ENCODE peak calls at places on chromosomes 3 and 15, in nine cellular contexts. S is AML-193; A is NB4; M is GM23248; I is CD4-positive, alpha-beta T cell; Q is lower lobe of right lung; P is lower leg skin; D is stimulated activated CD8-positive, alpha-beta memory T cell treated with anti-CD3 and anti-CD28 coated beads, Interleukin-2, amount 100 ng/mL, for 48 hours; L is adipocyte. X is an unnamed sample.

GRCh38 chr3:149613988-149614387 is 43.8 kb downstream of the WWTR1 start:
- DNase-seq in S (no peak), A (no peak), M (no peak), I (no peak), Q (no peak), P (no peak), D (no peak), L (no peak), X (no peak)

GRCh38 chr3:134485075-134485536 is 679 bp downstream of the ANAPC13 start:
- DNase-seq in S (peak; percentile 56), A (no peak), M (peak; percentile 49), I (no peak), Q (no peak), P (no peak), D (no peak), L (no peak), X (no peak)

GRCh38 chr3:156633335-156633734 is 41.1 kb upstream of the TIPARP start:
- DNase-seq in S (no peak), A (no peak), M (peak; percentile 90), I (no peak), Q (peak; percentile 70), P (no peak), D (no peak), L (peak; percentile 68), X (no peak)

GRCh38 chr3:63979093-63979492 is 44.2 kb downstream of the PSMD6 start:
- DNase-seq in S (no peak), A (no peak), M (no peak), I (no peak), Q (no peak), P (no peak), D (no peak), L (no peak), X (no peak)

GRCh38 chr3:178741020-178741419 is 204.8 kb downstream of the KCNMB2 start:
- DNase-seq in S (no peak), A (no peak), M (no peak), I (no peak), Q (no peak), P (no peak), D (no peak), L (no peak), X (no peak)

GRCh38 chr3:11601446-11602241 is 42.1 kb downstream of the VGLL4 start:
- DNase-seq in S (no peak), A (peak; percentile 85), M (peak; percentile 88), I (no peak), Q (no peak), P (no peak), D (peak; percentile 53), L (no peak), X (peak; percentile 75)

GRCh38 chr15:48696627-48697312 is 51.3 kb upstream of the FBN1 start:
- DNase-seq in S (no peak), A (peak; percentile 18), M (peak; percentile 63), I (no peak), Q (no peak), P (no peak), D (no peak), L (no peak), X (no peak)

GRCh38 chr3:197041875-197042488 is 12.4 kb upstream of the MELTF start:
- DNase-seq in S (no peak), A (no peak), M (no peak), I (no peak), Q (no peak), P (no peak), D (no peak), L (no peak), X (no peak)

GRCh38 chr3:106401666-106402319 is 533.0 kb upstream of the CBLB start:
- DNase-seq in S (no peak), A (no peak), M (peak; percentile 71), I (no peak), Q (no peak), P (no peak), D (no peak), L (peak; percentile 49), X (no peak)

GRCh38 chr15:58065011-58065444 is 483 bp downstream of the ALDH1A2 start:
- DNase-seq in S (no peak), A (no peak), M (no peak), I (peak; percentile 35), Q (peak; percentile 49), P (no peak), D (no peak), L (no peak), X (no peak)

GRCh38 chr3:169662215-169663070 is 1.1 kb downstream of the MECOM start:
- DNase-seq in S (no peak), A (peak; percentile 48), M (peak; percentile 83), I (peak; percentile 39), Q (peak; percentile 87), P (no peak), D (no peak), L (peak; percentile 88), X (no peak)

GRCh38 chr3:61943975-61944374 is 382.6 kb downstream of the PTPRG start:
- DNase-seq in S (no peak), A (no peak), M (no peak), I (no peak), Q (no peak), P (no peak), D (no peak), L (no peak), X (no peak)

GRCh38 chr15:49199666-49200065 is 29.6 kb downstream of the GALK2 start:
- DNase-seq in S (no peak), A (no peak), M (peak; percentile 36), I (no peak), Q (no peak), P (no peak), D (no peak), L (no peak), X (no peak)

GRCh38 chr3:14513566-14514322 is 26.4 kb downstream of the GRIP2 start:
- DNase-seq in S (no peak), A (no peak), M (no peak), I (peak; percentile 5), Q (no peak), P (no peak), D (no peak), L (no peak), X (no peak)

GRCh38 chr3:129248286-129248979 is 973 bp upstream of the COPG1 start:
- DNase-seq in S (no peak), A (no peak), M (peak; percentile 29), I (no peak), Q (no peak), P (no peak), D (no peak), L (no peak), X (no peak)

GRCh38 chr3:15280853-15281532 is 51.4 kb downstream of the SH3BP5 start:
- DNase-seq in S (no peak), A (no peak), M (no peak), I (no peak), Q (no peak), P (no peak), D (no peak), L (no peak), X (no peak)

GRCh38 chr3:149879872-149880271 is 66.9 kb downstream of the RNF13 start:
- DNase-seq in S (peak; percentile 79), A (peak; percentile 42), M (peak; percentile 77), I (no peak), Q (peak; percentile 57), P (peak; percentile 36), D (no peak), L (peak; percentile 91), X (peak; percentile 35)

GRCh38 chr15:68303560-68304436 is 26.3 kb downstream of the FEM1B start:
- DNase-seq in S (no peak), A (peak; percentile 19), M (peak; percentile 57), I (no peak), Q (no peak), P (no peak), D (no peak), L (no peak), X (no peak)

GRCh38 chr15:34318277-34319079 is 19.1 kb downstream of the SLC12A6 start:
- DNase-seq in S (peak; percentile 39), A (peak; percentile 63), M (peak; percentile 88), I (no peak), Q (peak; percentile 71), P (peak; percentile 83), D (no peak), L (no peak), X (peak; percentile 57)

GRCh38 chr3:28053759-28054158 is 187.7 kb upstream of the CMC1 start:
- DNase-seq in S (no peak), A (no peak), M (peak; percentile 91), I (no peak), Q (no peak), P (no peak), D (no peak), L (peak; percentile 35), X (no peak)

GRCh38 chr3:62496509-62496908 is 123.2 kb upstream of the FEZF2 start:
- DNase-seq in S (no peak), A (no peak), M (no peak), I (no peak), Q (no peak), P (no peak), D (no peak), L (no peak), X (no peak)

GRCh38 chr3:127820871-127821853 is 1.2 kb downstream of the MGLL start:
- DNase-seq in S (peak; percentile 72), A (peak; percentile 29), M (peak; percentile 39), I (no peak), Q (peak; percentile 70), P (no peak), D (no peak), L (peak; percentile 35), X (no peak)

GRCh38 chr15:67083135-67083766 is 17.8 kb downstream of the SMAD3 start:
- DNase-seq in S (peak; percentile 3), A (peak; percentile 76), M (peak; percentile 74), I (no peak), Q (no peak), P (no peak), D (no peak), L (peak; percentile 58), X (peak; percentile 60)

GRCh38 chr15:40282870-40283614 is at the start of gene ANKRD63:
- DNase-seq in S (no peak), A (peak; percentile 80), M (peak; percentile 60), I (peak; percentile 54), Q (no peak), P (no peak), D (no peak), L (peak; percentile 65), X (peak; percentile 29)

GRCh38 chr15:70569718-70570231 is 193.6 kb downstream of the UACA start:
- DNase-seq in S (no peak), A (no peak), M (no peak), I (no peak), Q (no peak), P (no peak), D (no peak), L (no peak), X (no peak)

GRCh38 chr3:195818301-195818700 is 6.6 kb upstream of the MUC4 start:
- DNase-seq in S (no peak), A (no peak), M (no peak), I (no peak), Q (no peak), P (no peak), D (no peak), L (no peak), X (no peak)

GRCh38 chr15:39692464-39693327 is 89.9 kb downstream of the FSIP1 start:
- DNase-seq in S (no peak), A (no peak), M (no peak), I (no peak), Q (no peak), P (no peak), D (no peak), L (no peak), X (no peak)

GRCh38 chr15:83764201-83764839 is 110.4 kb downstream of the ADAMTSL3 start:
- DNase-seq in S (no peak), A (no peak), M (no peak), I (no peak), Q (no peak), P (no peak), D (no peak), L (no peak), X (no peak)

X was measured in HL-60.